ENCODE peak calls at places on chromosomes 16 and 17, in four cellular contexts. G is sigmoid colon, B is AG09319, D is GM13976. E is an unnamed sample.

GRCh38 chr16:46962629-46963028 is 10.8 kb downstream of the DNAJA2 start:
- DNase-seq in G (no peak), B (no peak), D (no peak), E (no peak)

GRCh38 chr16:55711959-55712876 is 56.4 kb downstream of the SLC6A2 start:
- DNase-seq in G (peak), B (peak), D (peak), E (peak)

GRCh38 chr17:60640503-60640902 is 37.1 kb upstream of the BCAS3 start:
- DNase-seq in G (no peak), B (no peak), D (no peak), E (no peak)

GRCh38 chr17:27622914-27623313 is 8.1 kb upstream of the LGALS9 start:
- DNase-seq in G (no peak), B (no peak), D (no peak), E (no peak)

GRCh38 chr16:66891360-66891759 is 11.0 kb downstream of the PDP2 start:
- DNase-seq in G (no peak), B (no peak), D (no peak), E (no peak)

GRCh38 chr17:29368926-29369325 is 21.2 kb upstream of the TAOK1 start:
- DNase-seq in G (no peak), B (no peak), D (no peak), E (no peak)

GRCh38 chr16:3566990-3567389 is 10.2 kb downstream of the NLRC3 start:
- DNase-seq in G (no peak), B (no peak), D (no peak), E (no peak)

GRCh38 chr17:27241346-27241946 is 52.5 kb upstream of the WSB1 start:
- DNase-seq in G (no peak), B (no peak), D (peak), E (peak)

GRCh38 chr16:14669776-14670175 is 24.3 kb downstream of the PLA2G10 start:
- DNase-seq in G (no peak), B (no peak), D (no peak), E (peak)

DNA sequence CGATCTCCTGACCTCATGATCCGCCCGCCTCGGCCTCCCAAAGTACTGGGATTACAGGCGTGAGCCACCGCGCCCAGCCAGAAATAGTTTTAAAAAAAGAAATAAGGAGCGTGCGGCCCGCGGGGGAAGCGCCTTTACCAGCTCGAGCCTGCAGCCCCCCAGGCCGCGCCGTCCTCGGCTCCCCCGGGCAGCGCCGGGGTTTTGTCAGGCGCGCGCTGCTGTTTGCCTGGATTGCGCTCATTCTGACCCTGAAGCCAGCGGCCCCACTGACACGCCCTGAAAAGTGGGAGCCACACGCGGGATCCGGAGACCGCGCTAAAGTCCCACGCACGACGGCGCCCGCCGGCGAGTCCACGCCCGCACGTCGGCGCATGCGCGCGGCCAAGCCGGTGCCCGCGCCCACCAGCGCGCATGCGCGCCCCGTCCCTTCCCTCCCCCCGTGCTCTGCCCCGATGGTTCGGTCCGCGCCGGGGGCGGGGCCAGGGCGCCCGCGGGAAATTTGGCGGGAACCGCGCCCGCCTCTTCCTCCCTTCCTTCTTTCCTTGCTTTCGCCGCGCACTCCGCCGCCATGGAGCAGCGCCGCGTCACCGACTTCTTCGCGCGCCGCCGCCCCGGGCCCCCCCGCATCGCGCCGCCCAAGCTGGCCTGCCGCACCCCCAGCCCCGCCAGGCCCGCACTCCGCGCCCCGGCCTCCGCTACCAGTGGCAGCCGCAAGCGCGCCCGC is at the start of gene CDT1:
- DNase-seq in G (peak), B (peak), D (peak), E (peak)
- TF ChIP-seq CTCF in G (no peak), B (no peak), D (no peak), E (no peak)

GRCh38 chr17:7932483-7932891 is 481 bp downstream of the CNTROB start:
- DNase-seq in G (peak), B (no peak), D (peak), E (peak)

GRCh38 chr17:7935859-7936258 is 3.9 kb downstream of the CNTROB start:
- DNase-seq in G (no peak), B (no peak), D (no peak), E (no peak)

GRCh38 chr17:7931709-7932482 is at the start of the genes CNTROB and TRAPPC1:
- DNase-seq in G (peak), B (peak), D (peak), E (peak)

GRCh38 chr17:7930841-7931631 is 710 bp downstream of the TRAPPC1 start:
- DNase-seq in G (no peak), B (no peak), D (no peak), E (no peak)

DNA sequence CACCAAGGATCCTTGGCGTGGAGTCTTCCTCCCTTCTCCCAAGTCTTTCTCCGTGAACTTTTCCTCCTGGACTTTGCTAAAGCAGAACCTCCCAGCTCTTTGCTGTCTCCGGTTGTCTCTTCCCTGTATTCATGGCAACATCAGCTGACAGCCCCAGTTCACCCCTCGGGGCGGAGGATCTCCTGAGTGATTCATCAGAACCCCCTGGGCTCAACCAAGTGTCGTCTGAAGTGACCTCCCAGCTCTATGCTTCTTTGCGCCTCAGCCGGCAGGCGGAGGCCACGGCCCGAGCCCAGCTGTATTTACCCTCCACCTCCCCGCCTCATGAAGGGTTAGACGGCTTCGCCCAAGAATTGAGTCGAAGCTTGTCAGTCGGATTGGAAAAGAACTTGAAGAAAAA is 943 bp downstream of the CNTROB start:
- DNase-seq in G (peak), B (no peak), D (peak), E (peak)
- TF ChIP-seq CTCF in G (peak), B (peak), D (no peak), E (no peak)

GRCh38 chr16:23343643-23344612 is 41.8 kb downstream of the SCNN1B start:
- DNase-seq in G (no peak), B (no peak), D (no peak), E (no peak)

GRCh38 chr16:23345237-23345636 is 43.1 kb downstream of the SCNN1B start:
- DNase-seq in G (peak), B (no peak), D (no peak), E (no peak)

GRCh38 chr16:23351360-23351759 is 49.3 kb downstream of the SCNN1B start:
- DNase-seq in G (peak), B (no peak), D (no peak), E (no peak)

GRCh38 chr16:23353440-23353839 is 51.3 kb downstream of the SCNN1B start:
- DNase-seq in G (peak), B (no peak), D (no peak), E (no peak)

DNA sequence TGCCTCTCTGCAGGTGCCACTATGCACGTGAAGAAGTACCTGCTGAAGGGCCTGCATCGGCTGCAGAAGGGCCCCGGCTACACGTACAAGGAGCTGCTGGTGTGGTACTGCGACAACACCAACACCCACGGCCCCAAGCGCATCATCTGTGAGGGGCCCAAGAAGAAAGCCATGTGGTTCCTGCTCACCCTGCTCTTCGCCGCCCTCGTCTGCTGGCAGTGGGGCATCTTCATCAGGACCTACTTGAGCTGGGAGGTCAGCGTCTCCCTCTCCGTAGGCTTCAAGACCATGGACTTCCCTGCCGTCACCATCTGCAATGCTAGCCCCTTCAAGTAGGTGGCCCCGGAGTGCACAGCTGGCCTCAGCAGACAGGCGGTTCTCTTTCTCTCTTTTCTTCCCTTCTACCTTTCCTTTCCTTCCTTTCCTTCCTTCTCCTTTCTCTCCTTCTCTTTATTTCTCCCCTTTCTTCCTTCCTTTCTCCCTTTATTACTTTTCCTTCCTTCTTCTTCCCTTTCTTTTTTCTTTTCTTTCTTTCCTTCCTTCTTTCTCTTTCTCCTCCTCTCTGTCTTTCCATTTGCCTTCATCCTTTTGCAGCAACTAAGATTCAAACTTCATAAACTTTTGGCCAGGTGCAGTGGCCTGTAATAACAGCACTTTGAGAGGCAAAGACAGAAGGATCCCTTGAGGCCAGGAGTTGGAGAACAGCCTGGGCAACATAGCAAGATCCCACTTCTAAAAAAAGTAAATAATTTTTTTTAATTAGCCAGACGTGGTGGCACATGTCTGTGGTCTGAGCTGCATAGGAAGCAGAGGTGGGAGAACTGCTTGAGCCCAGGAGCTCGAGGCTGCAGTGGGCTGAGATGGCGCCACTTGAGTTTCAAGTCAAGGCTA is 46.7 kb downstream of the SCNN1B start:
- DNase-seq in G (peak), B (no peak), D (no peak), E (no peak)
- TF ChIP-seq CTCF in G (no peak), B (no peak), D (no peak), E (no peak)

GRCh38 chr16:63530208-63530607 is 1494.0 kb upstream of the CDH8 start:
- DNase-seq in G (no peak), B (no peak), D (no peak), E (no peak)
- TF ChIP-seq CTCF in G (no peak), B (peak), D (no peak), E (no peak)

GRCh38 chr16:23640959-23641765 is at the start of the genes DCTN5 and PALB2:
- DNase-seq in G (peak), B (peak), D (peak), E (peak)
- TF ChIP-seq CTCF in G (no peak), B (no peak), D (no peak), E (no peak)

E was measured in Calu3.